ENCODE peak calls at places on chromosomes 2 and 18, in nine cellular contexts. M is body of pancreas, S is ascending aorta, O is PC-3, T is lower lobe of right lung, P is endodermal cell, Q is pancreas, V is ovary, H is suprapubic skin. J is an unnamed sample. For H3K4me1 and H3K36me3, the result is how much of the 10 kb centered on the place peaks cover.

GRCh38 chr2:14256890-14257289 is 375.6 kb upstream of the LRATD1 start:
- DNase-seq in M (no peak), S (no peak), O (no peak), T (no peak), P (peak), Q (no peak), V (no peak), H (no peak), J (no peak)

GRCh38 chr2:226995625-226996041 is 159.8 kb downstream of the RHBDD1 start:
- DNase-seq in M (no peak), S (no peak), O (peak), T (no peak), P (no peak), Q (no peak), V (no peak), H (no peak), J (no peak)

GRCh38 chr18:3440340-3440739 is 9.6 kb upstream of the TGIF1 start:
- DNase-seq in M (no peak), S (no peak), O (no peak), T (no peak), P (no peak), Q (no peak), V (no peak), H (no peak), J (no peak)

GRCh38 chr2:229273384-229274338 is 2.6 kb upstream of the PID1 start:
- DNase-seq in M (peak), S (no peak), O (peak), T (peak), P (peak), Q (peak), V (peak), H (no peak), J (peak)

GRCh38 chr18:70523798-70524182 is 234.9 kb downstream of the SOCS6 start:
- DNase-seq in M (no peak), S (no peak), O (no peak), T (no peak), P (no peak), Q (no peak), V (no peak), H (no peak), J (no peak)

GRCh38 chr2:205273627-205274026 is 408.7 kb upstream of the NRP2 start:
- DNase-seq in M (no peak), S (no peak), O (peak), T (no peak), P (no peak), Q (no peak), V (no peak), H (no peak), J (no peak)

GRCh38 chr2:42944744-42945415 is 152.5 kb upstream of the HAAO start:
- DNase-seq in M (no peak), S (no peak), O (peak), T (no peak), P (no peak), Q (no peak), V (no peak), H (no peak), J (no peak)

GRCh38 chr2:628651-629050 is 48.6 kb downstream of the TMEM18 start:
- DNase-seq in M (no peak), S (no peak), O (peak), T (no peak), P (peak), Q (no peak), V (no peak), H (peak), J (no peak)

GRCh38 chr2:55155764-55156221 is 76.3 kb downstream of the CLHC1 start:
- DNase-seq in M (no peak), S (no peak), O (peak), T (no peak), P (no peak), Q (no peak), V (no peak), H (peak), J (no peak)

GRCh38 chr2:37588316-37588777 is 83.1 kb downstream of the CDC42EP3 start:
- DNase-seq in M (peak), S (no peak), O (peak), T (no peak), P (no peak), Q (no peak), V (no peak), H (no peak), J (no peak)

GRCh38 chr2:37587817-37588216 is 83.6 kb downstream of the CDC42EP3 start:
- DNase-seq in M (no peak), S (no peak), O (no peak), T (no peak), P (no peak), Q (no peak), V (no peak), H (no peak), J (no peak)

GRCh38 chr2:37585295-37585908 is 86.0 kb downstream of the CDC42EP3 start:
- DNase-seq in M (peak), S (no peak), O (peak), T (peak), P (no peak), Q (peak), V (peak), H (no peak), J (no peak)

GRCh38 chr2:37585982-37586621 is 85.3 kb downstream of the CDC42EP3 start:
- DNase-seq in M (peak), S (peak), O (peak), T (no peak), P (no peak), Q (no peak), V (no peak), H (no peak), J (peak)

GRCh38 chr2:37586663-37587409 is 84.6 kb downstream of the CDC42EP3 start:
- DNase-seq in M (no peak), S (no peak), O (peak), T (no peak), P (peak), Q (no peak), V (no peak), H (no peak), J (no peak)
- H3K4me1 ChIP-seq in M (half or more), S (under half), O (half or more), T (half or more), P (under half), Q (half or more), V (under half), H (half or more), J (under half)

GRCh38 chr2:225495706-225496105 is 96.2 kb downstream of the NYAP2 start:
- DNase-seq in M (no peak), S (no peak), O (no peak), T (no peak), P (no peak), Q (no peak), V (no peak), H (no peak), J (no peak)

GRCh38 chr2:225497175-225497574 is 97.7 kb downstream of the NYAP2 start:
- DNase-seq in M (no peak), S (no peak), O (no peak), T (no peak), P (no peak), Q (no peak), V (no peak), H (no peak), J (no peak)

GRCh38 chr2:225494100-225494459 is 94.6 kb downstream of the NYAP2 start:
- DNase-seq in M (no peak), S (no peak), O (peak), T (no peak), P (no peak), Q (no peak), V (no peak), H (no peak), J (no peak)

GRCh38 chr2:225496548-225496947 is 97.0 kb downstream of the NYAP2 start:
- DNase-seq in M (no peak), S (no peak), O (no peak), T (no peak), P (no peak), Q (no peak), V (no peak), H (no peak), J (no peak)

DNA sequence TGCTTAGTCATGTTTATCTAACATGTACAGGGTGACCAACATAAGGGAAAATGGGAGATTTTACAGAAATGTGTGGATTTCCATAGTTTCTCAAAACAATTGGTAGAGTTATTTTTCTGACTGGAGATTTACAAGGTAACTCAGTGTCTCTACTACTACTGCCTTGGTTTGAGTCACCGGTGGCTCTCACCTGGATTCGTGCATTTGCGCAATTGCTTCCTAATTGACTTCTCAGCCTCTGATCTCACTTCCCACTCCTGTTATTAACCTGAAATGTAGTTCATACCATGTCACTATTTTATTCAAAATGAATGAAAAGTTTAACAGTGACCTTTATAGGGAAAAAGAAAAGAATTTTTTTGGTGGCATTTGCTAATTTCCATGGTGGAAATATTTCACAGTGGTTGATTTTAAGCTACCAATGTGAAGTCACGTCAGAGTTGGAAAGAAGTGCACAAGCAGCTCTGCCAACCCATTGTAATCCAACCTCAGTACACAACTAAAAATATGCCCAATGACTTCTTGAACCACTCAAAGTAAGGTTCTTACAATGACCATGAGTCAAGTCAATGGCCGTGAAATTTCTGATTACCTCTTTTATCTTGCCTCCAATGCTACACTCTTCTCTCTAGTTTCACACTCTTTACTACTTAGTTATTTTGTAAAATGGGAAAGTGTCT is 94.0 kb downstream of the NYAP2 start:
- DNase-seq in M (no peak), S (no peak), O (no peak), T (no peak), P (no peak), Q (no peak), V (no peak), H (no peak), J (no peak)
- H3K36me3 ChIP-seq in M (under half), S (under half), O (under half), T (under half), P (under half), Q (under half), V (under half), H (under half), J (under half)

DNA sequence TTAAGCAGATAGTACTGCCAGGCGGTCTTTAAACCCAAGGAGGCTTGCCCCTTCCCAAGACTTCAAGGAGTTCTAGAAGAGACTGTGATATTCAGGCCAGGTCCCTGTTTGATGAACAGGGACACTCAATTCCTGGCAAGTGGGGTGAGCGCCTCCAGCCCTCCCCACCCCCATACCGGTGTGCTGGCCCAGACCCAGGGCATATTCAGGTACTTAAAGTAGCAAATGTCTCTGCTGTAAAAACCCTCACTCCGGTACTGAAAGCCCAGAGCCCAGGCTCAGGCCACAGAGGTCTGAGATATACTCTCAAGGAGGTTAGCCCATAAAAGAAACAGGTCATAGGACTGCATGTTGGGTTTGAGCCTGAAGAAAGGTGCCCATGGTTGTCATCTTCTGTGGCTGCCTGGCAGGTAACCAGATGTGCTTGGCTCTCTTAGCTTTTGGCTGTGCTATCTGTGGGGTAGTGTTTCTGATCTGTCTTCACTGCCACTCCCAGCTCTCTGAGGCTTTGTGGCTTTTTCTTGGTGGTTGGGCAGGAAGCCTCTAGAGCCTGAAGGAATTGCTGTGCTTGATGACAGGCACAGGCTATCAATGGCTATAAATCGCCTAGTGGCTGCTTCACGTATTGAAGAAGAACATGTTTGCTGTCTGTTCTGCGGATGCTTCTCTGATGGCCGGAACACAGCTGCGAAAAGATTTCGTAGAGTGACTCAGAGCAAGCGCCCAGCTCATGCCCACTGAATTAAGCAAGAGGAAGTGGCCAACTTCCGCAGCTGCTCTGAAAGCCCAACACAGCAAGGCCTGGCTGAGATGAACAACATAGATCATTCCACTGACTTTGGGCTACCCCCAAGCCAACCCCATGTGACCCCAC is 63.3 kb upstream of the ALPP start:
- DNase-seq in M (peak), S (peak), O (peak), T (peak), P (no peak), Q (no peak), V (no peak), H (no peak), J (peak)
- TF ChIP-seq CTCF in M (no peak), S (peak), O (no peak), T (peak), P (peak), Q (no peak), V (no peak), H (peak), J (no peak)

DNA sequence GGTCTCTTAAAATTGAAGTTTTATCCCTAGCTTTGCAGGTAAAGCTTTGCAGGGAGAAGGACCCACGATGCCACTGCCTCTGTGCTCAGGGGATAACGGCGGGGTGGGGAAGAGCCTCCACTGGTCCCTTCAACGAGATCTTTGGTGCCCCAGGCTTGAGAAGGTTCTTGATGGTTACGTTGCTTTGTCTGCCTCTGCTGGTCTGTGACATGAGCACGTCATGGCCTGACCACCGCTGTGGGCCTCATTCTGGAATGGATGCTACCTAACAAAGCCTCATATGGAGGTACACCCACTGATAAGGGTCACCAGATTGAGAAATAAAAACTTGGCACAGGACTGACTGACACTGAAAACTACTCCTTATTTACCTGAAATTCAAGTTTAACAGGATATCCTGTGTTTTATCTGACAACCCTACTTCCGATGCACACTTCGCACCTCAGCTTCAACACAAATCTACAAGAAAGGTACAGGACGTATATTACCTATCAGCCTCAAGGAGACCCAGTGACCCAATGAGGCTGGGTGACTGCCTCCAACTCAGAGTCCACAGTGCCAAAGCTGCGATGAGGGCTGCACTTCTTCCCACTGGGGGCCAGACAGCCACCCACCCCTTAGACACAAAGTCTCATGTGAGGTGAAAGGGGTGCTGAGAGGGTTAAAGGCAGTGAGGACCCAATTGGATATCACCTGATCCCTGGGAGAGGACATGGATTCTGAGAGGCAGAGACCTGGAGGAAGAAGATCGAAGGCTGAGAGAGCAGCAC is 64.9 kb downstream of the EIPR1 start:
- DNase-seq in M (no peak), S (no peak), O (no peak), T (peak), P (no peak), Q (no peak), V (no peak), H (no peak), J (no peak)
- H3K4me1 ChIP-seq in M (under half), S (under half), O (under half), T (under half), P (under half), Q (under half), V (under half), H (under half), J (under half)

GRCh38 chr2:9401059-9401547 is 22.2 kb downstream of the ITGB1BP1 start:
- DNase-seq in M (no peak), S (no peak), O (no peak), T (no peak), P (peak), Q (no peak), V (no peak), H (no peak), J (no peak)
- H3K36me3 ChIP-seq in M (under half), S (half or more), O (under half), T (under half), P (under half), Q (under half), V (under half), H (under half), J (under half)

GRCh38 chr2:222690564-222691200 is 19.2 kb downstream of the MOGAT1 start:
- DNase-seq in M (peak), S (peak), O (peak), T (peak), P (peak), Q (peak), V (peak), H (no peak), J (peak)

GRCh38 chr2:222688912-222689311 is 17.5 kb downstream of the MOGAT1 start:
- DNase-seq in M (no peak), S (no peak), O (no peak), T (no peak), P (no peak), Q (no peak), V (no peak), H (no peak), J (no peak)

GRCh38 chr2:222698276-222698675 is 26.8 kb downstream of the MOGAT1 start:
- DNase-seq in M (no peak), S (no peak), O (no peak), T (no peak), P (no peak), Q (no peak), V (no peak), H (no peak), J (no peak)

GRCh38 chr2:222689322-222689721 is 17.9 kb downstream of the MOGAT1 start:
- DNase-seq in M (no peak), S (no peak), O (no peak), T (no peak), P (no peak), Q (no peak), V (no peak), H (no peak), J (no peak)

GRCh38 chr2:222693837-222694236 is 22.4 kb downstream of the MOGAT1 start:
- DNase-seq in M (no peak), S (no peak), O (peak), T (no peak), P (no peak), Q (no peak), V (no peak), H (no peak), J (no peak)
- TF ChIP-seq CTCF in M (no peak), S (no peak), O (peak), T (no peak), P (peak), Q (no peak), V (no peak), H (no peak), J (no peak)